ENCODE peak calls at places on chromosomes 5 and 9, in seven cellular contexts. One of them, this sample, is unnamed.

GRCh38 chr5:80181618-80182211 is 74.1 kb downstream of the SERINC5 start:
- DNase-seq in MCF 10A: peak; percentile 69
- DNase-seq in GM06990: no peak
- DNase-seq in stomach: peak; percentile 91
- DNase-seq in DND-41: peak; percentile 91
- DNase-seq in cardiac fibroblast: peak; percentile 41
- DNase-seq in OCI-LY7: peak; percentile 95
- DNase-seq in this sample: no peak

GRCh38 chr9:96853711-96854072 is 622 bp downstream of the ZNF782 start:
- DNase-seq in OCI-LY7: peak; percentile 46
- DNase-seq in cardiac fibroblast: peak; percentile 4
- DNase-seq in DND-41: no peak
- DNase-seq in GM06990: no peak
- DNase-seq in MCF 10A: no peak
- DNase-seq in stomach: no peak
- DNase-seq in this sample: no peak

GRCh38 chr5:132459031-132459982 is 31.3 kb downstream of the IRF1 start:
- DNase-seq in MCF 10A: no peak
- DNase-seq in DND-41: peak; percentile 42
- DNase-seq in stomach: peak; percentile 49
- DNase-seq in GM06990: no peak
- DNase-seq in cardiac fibroblast: peak; percentile 52
- DNase-seq in OCI-LY7: no peak
- DNase-seq in this sample: no peak

GRCh38 chr9:128068656-128069221 is 707 bp downstream of the SLC25A25 start:
- DNase-seq in GM06990: no peak
- DNase-seq in OCI-LY7: peak; percentile 18
- DNase-seq in DND-41: peak; percentile 18
- DNase-seq in cardiac fibroblast: no peak
- DNase-seq in MCF 10A: peak; percentile 17
- DNase-seq in stomach: no peak
- DNase-seq in this sample: no peak

GRCh38 chr9:99726758-99727157 is 94.9 kb upstream of the NR4A3 start:
- DNase-seq in DND-41: no peak
- DNase-seq in stomach: no peak
- DNase-seq in cardiac fibroblast: no peak
- DNase-seq in GM06990: no peak
- DNase-seq in MCF 10A: no peak
- DNase-seq in OCI-LY7: no peak
- DNase-seq in this sample: no peak

GRCh38 chr5:103668281-103668680 is 105.7 kb upstream of the NUDT12 start:
- DNase-seq in OCI-LY7: no peak
- DNase-seq in cardiac fibroblast: peak; percentile 39
- DNase-seq in stomach: no peak
- DNase-seq in GM06990: no peak
- DNase-seq in DND-41: no peak
- DNase-seq in MCF 10A: no peak
- DNase-seq in this sample: no peak

GRCh38 chr5:55364537-55365055 is 56.8 kb downstream of the MTREX start:
- DNase-seq in MCF 10A: no peak
- DNase-seq in stomach: no peak
- DNase-seq in OCI-LY7: no peak
- DNase-seq in DND-41: no peak
- DNase-seq in GM06990: peak; percentile 75
- DNase-seq in cardiac fibroblast: no peak
- DNase-seq in this sample: no peak

GRCh38 chr5:154900071-154900470 is 37.9 kb downstream of the GEMIN5 start:
- DNase-seq in DND-41: no peak
- DNase-seq in MCF 10A: no peak
- DNase-seq in stomach: no peak
- DNase-seq in OCI-LY7: no peak
- DNase-seq in cardiac fibroblast: no peak
- DNase-seq in GM06990: no peak
- DNase-seq in this sample: no peak

GRCh38 chr9:27645166-27645840 is 72.0 kb upstream of the C9orf72 start:
- DNase-seq in stomach: no peak
- DNase-seq in MCF 10A: no peak
- DNase-seq in GM06990: no peak
- DNase-seq in cardiac fibroblast: no peak
- DNase-seq in DND-41: no peak
- DNase-seq in OCI-LY7: no peak
- DNase-seq in this sample: no peak

DNA sequence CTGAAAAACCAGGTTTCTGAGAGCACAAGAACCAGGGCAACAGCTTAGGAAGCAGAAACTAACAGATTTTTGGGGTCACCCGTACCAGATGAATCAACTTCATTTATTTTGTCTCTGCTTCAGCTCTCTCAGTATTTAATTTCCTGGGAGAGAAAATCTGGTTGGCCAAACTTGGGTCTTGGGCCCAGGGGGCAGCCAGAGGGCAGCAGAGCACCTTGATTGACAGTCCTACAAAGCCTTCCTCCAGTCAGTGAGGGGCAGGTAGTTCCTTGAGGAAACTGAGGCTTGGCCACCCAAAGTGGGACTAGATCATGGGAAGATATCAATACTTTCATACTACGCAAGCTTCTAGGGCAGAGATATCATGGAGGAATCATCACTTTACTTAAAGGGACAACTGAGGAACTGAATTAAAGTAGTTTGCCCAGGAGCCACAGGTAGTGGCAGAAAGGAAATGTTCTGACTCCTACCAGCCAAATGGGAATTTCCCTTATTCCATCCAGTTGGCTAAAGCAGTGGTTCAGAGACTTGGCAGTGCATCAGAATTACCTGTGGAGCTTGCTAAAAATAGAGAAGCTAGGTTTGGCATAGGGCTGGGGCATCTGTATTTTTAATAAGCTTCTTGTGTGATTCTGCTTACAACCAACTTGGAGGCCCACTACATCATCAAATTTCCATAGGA is 21.5 kb upstream of the ARHGAP26 start:
- DNase-seq in stomach: peak; percentile 64
- DNase-seq in GM06990: no peak
- DNase-seq in cardiac fibroblast: no peak
- DNase-seq in MCF 10A: peak; percentile 84
- DNase-seq in DND-41: peak; percentile 45
- DNase-seq in OCI-LY7: peak; percentile 56
- DNase-seq in this sample: no peak
- TF ChIP-seq CTCF in stomach: peak; percentile 61
- TF ChIP-seq CTCF in GM06990: peak; percentile 70
- TF ChIP-seq CTCF in cardiac fibroblast: peak; percentile 25
- TF ChIP-seq CTCF in MCF 10A: peak; percentile 87
- TF ChIP-seq CTCF in DND-41: peak; percentile 64
- TF ChIP-seq CTCF in OCI-LY7: peak; percentile 84
- TF ChIP-seq CTCF in this sample: peak; percentile 53

DNA sequence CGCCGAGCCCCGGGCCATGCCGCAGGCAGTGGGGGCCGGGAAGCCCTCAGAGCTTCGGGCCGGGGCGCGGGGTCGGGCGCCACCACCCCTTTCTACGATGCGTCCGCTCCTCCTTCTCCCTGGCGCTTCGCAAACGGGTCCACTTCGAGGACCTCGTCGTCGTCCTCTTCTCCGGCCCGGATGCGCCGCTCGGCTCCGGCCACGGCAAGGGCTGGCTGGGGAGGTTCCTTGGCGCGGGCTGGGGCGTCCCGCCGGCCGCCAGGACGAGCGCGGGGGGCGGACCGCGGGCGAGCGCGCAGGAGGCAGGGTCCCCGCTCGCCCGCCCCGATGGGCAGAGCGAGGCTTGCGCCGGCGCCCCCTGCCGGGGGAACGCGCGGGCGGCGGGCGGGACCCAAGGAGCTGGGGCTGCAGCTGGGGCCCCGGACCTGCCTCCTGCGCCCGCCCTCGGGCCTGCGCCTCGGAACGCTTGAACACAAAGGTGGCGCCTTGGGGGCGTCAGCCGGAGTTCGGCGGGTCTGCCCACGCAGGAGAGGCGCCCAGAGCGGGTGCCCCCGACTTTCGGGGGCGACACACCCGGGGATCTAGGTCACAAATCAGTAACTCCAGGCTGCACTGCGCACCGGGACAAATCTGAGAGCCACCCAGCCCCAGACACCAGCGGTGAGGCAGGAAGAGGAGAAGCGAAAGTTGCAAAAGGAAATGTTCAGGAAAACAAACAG is at the start of gene ROR2:
- DNase-seq in GM06990: peak; percentile 58
- DNase-seq in DND-41: no peak
- DNase-seq in cardiac fibroblast: peak; percentile 86
- DNase-seq in OCI-LY7: no peak
- DNase-seq in stomach: peak; percentile 84
- DNase-seq in MCF 10A: no peak
- DNase-seq in this sample: no peak
- TF ChIP-seq CTCF in GM06990: no peak
- TF ChIP-seq CTCF in DND-41: no peak
- TF ChIP-seq CTCF in cardiac fibroblast: no peak
- TF ChIP-seq CTCF in OCI-LY7: peak; percentile 22
- TF ChIP-seq CTCF in stomach: peak; percentile 14
- TF ChIP-seq CTCF in MCF 10A: peak; percentile 44
- TF ChIP-seq CTCF in this sample: peak; percentile 71

DNA sequence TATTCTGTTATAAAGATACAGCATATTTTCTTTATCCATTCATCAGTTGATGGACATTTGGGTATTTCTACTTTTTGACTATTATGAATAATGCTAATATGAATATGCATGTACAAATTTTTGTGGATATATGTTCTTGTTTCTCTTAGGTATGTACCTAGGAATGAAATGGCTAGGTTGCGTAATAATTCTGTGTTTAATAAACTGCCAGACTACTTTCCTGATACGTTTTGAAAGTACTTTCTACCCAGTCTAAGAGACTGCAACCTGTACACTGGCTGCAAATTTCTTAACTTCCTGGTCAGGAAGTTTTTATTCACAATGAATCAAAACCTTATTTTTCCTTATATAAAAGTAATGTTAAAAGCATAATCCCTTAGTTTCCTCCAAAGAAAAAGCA is 93.9 kb upstream of the STARD4 start:
- DNase-seq in MCF 10A: no peak
- DNase-seq in cardiac fibroblast: no peak
- DNase-seq in GM06990: no peak
- DNase-seq in stomach: no peak
- DNase-seq in OCI-LY7: no peak
- DNase-seq in DND-41: no peak
- DNase-seq in this sample: no peak
- TF ChIP-seq CTCF in MCF 10A: no peak
- TF ChIP-seq CTCF in cardiac fibroblast: no peak
- TF ChIP-seq CTCF in GM06990: no peak
- TF ChIP-seq CTCF in stomach: no peak
- TF ChIP-seq CTCF in OCI-LY7: no peak
- TF ChIP-seq CTCF in DND-41: no peak
- TF ChIP-seq CTCF in this sample: no peak

DNA sequence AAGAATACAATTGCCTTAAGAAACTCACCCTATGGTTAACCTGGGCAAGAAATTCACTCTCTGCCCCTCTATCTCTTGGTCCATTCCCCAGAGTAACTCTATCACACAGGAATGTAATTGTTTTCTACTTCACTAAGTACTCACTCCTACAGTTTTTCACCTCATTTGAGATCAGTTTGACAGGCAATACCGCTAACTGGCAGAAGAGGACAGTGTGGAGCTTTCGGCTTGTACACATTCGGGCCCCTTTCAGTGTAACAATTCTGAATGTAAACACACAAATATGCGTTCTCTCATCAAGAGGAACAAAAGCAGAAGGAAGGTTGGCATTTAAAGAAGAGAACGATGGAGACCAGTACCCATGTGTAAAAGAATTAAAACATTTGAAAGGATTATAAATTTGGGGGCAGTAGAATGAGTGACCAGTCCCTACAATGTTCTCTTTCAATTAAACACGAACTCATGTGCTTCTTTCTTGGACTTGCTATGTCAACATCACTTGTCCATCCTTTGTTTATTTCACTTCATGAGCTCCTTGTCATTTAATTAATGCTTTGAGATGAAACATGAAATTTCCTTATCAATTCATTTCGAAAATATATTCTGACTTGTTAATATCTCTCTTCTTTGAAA is 188.5 kb upstream of the GRAMD2B start:
- DNase-seq in stomach: no peak
- DNase-seq in OCI-LY7: peak; percentile 15
- DNase-seq in GM06990: no peak
- DNase-seq in cardiac fibroblast: peak; percentile 32
- DNase-seq in DND-41: no peak
- DNase-seq in MCF 10A: peak; percentile 68
- DNase-seq in this sample: no peak
- TF ChIP-seq CTCF in stomach: peak; percentile 28
- TF ChIP-seq CTCF in OCI-LY7: peak; percentile 77
- TF ChIP-seq CTCF in GM06990: peak; percentile 79
- TF ChIP-seq CTCF in cardiac fibroblast: peak; percentile 87
- TF ChIP-seq CTCF in DND-41: peak; percentile 66
- TF ChIP-seq CTCF in MCF 10A: peak; percentile 66
- TF ChIP-seq CTCF in this sample: peak; percentile 27

DNA sequence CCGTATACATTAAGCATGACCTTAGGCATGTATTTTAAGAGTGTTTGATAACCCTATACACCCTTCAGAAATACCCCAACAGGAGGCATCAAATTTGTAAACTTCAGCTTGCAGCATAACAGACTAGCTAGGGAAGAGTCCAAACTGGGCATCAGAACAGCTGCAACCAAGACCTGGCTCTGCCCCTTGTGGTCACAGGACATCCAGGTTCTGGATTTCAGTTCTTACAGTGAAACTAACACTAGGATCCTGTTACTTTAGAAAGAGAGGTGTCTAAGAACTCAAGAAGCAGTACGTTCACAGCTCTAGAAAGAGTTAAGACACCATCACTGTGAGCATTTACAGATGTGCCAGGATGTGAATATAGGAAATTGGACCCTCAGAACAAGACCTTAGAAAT is 229.8 kb downstream of the BNC2 start:
- DNase-seq in OCI-LY7: no peak
- DNase-seq in DND-41: no peak
- DNase-seq in MCF 10A: peak; percentile 11
- DNase-seq in cardiac fibroblast: peak; percentile 39
- DNase-seq in GM06990: no peak
- DNase-seq in stomach: no peak
- DNase-seq in this sample: no peak
- TF ChIP-seq CTCF in OCI-LY7: no peak
- TF ChIP-seq CTCF in DND-41: no peak
- TF ChIP-seq CTCF in MCF 10A: no peak
- TF ChIP-seq CTCF in cardiac fibroblast: peak; percentile 36
- TF ChIP-seq CTCF in GM06990: peak; percentile 24
- TF ChIP-seq CTCF in stomach: no peak
- TF ChIP-seq CTCF in this sample: peak; percentile 11

This sample was measured in esophagus muscularis mucosa.